ENCODE peak calls at places on chromosomes 16 and 17, in eight cellular contexts. One of them, this sample, is unnamed.

GRCh38 chr17:38628441-38628840 is 22.7 kb upstream of the SRCIN1 start:
- DNase-seq in neuronal stem cell: no peak
- DNase-seq in naive thymus-derived CD4-positive, alpha-beta T cell: no peak
- DNase-seq in lower lobe of right lung: no peak
- DNase-seq in adrenal gland: peak; percentile 35
- DNase-seq in osteoblast: no peak
- DNase-seq in CD8-positive, alpha-beta memory T cell: no peak
- DNase-seq in tibial artery: no peak
- DNase-seq in this sample: peak; percentile 27

GRCh38 chr17:27762527-27763305 is 37.6 kb downstream of the NOS2 start:
- DNase-seq in neuronal stem cell: peak; percentile 31
- DNase-seq in naive thymus-derived CD4-positive, alpha-beta T cell: no peak
- DNase-seq in lower lobe of right lung: no peak
- DNase-seq in adrenal gland: no peak
- DNase-seq in osteoblast: no peak
- DNase-seq in CD8-positive, alpha-beta memory T cell: no peak
- DNase-seq in tibial artery: no peak
- DNase-seq in this sample: no peak

GRCh38 chr16:26697826-26698225 is 368.9 kb upstream of the C16orf82 start:
- DNase-seq in neuronal stem cell: no peak
- DNase-seq in naive thymus-derived CD4-positive, alpha-beta T cell: no peak
- DNase-seq in lower lobe of right lung: no peak
- DNase-seq in adrenal gland: no peak
- DNase-seq in osteoblast: no peak
- DNase-seq in CD8-positive, alpha-beta memory T cell: no peak
- DNase-seq in tibial artery: no peak
- DNase-seq in this sample: no peak

GRCh38 chr16:50998411-50998810 is 152.7 kb downstream of the SALL1 start:
- DNase-seq in neuronal stem cell: no peak
- DNase-seq in naive thymus-derived CD4-positive, alpha-beta T cell: no peak
- DNase-seq in lower lobe of right lung: no peak
- DNase-seq in adrenal gland: no peak
- DNase-seq in osteoblast: no peak
- DNase-seq in CD8-positive, alpha-beta memory T cell: no peak
- DNase-seq in tibial artery: no peak
- DNase-seq in this sample: no peak

GRCh38 chr17:49512296-49513043 is 17.4 kb downstream of the NGFR start:
- DNase-seq in neuronal stem cell: no peak
- DNase-seq in naive thymus-derived CD4-positive, alpha-beta T cell: no peak
- DNase-seq in lower lobe of right lung: no peak
- DNase-seq in adrenal gland: no peak
- DNase-seq in osteoblast: peak; percentile 83
- DNase-seq in CD8-positive, alpha-beta memory T cell: no peak
- DNase-seq in tibial artery: no peak
- DNase-seq in this sample: no peak

GRCh38 chr17:50459081-50459676 is 9.5 kb downstream of the CHAD start:
- DNase-seq in neuronal stem cell: no peak
- DNase-seq in naive thymus-derived CD4-positive, alpha-beta T cell: no peak
- DNase-seq in lower lobe of right lung: no peak
- DNase-seq in adrenal gland: no peak
- DNase-seq in osteoblast: no peak
- DNase-seq in CD8-positive, alpha-beta memory T cell: no peak
- DNase-seq in tibial artery: no peak
- DNase-seq in this sample: no peak

GRCh38 chr17:8326591-8327583 is 12.8 kb upstream of the ODF4 start:
- DNase-seq in neuronal stem cell: no peak
- DNase-seq in naive thymus-derived CD4-positive, alpha-beta T cell: peak; percentile 37
- DNase-seq in lower lobe of right lung: no peak
- DNase-seq in adrenal gland: peak; percentile 62
- DNase-seq in osteoblast: peak; percentile 93
- DNase-seq in CD8-positive, alpha-beta memory T cell: peak; percentile 29
- DNase-seq in tibial artery: peak; percentile 38
- DNase-seq in this sample: peak; percentile 73

GRCh38 chr16:75593825-75594820 is 27.9 kb downstream of the GABARAPL2 start:
- DNase-seq in neuronal stem cell: no peak
- DNase-seq in naive thymus-derived CD4-positive, alpha-beta T cell: no peak
- DNase-seq in lower lobe of right lung: no peak
- DNase-seq in adrenal gland: no peak
- DNase-seq in osteoblast: no peak
- DNase-seq in CD8-positive, alpha-beta memory T cell: no peak
- DNase-seq in tibial artery: no peak
- DNase-seq in this sample: no peak

GRCh38 chr17:17200311-17200710 is 5.8 kb downstream of the PLD6 start:
- DNase-seq in neuronal stem cell: no peak
- DNase-seq in naive thymus-derived CD4-positive, alpha-beta T cell: no peak
- DNase-seq in lower lobe of right lung: no peak
- DNase-seq in adrenal gland: no peak
- DNase-seq in osteoblast: peak; percentile 36
- DNase-seq in CD8-positive, alpha-beta memory T cell: no peak
- DNase-seq in tibial artery: no peak
- DNase-seq in this sample: no peak

GRCh38 chr16:68664297-68664696 is 19.2 kb downstream of the CDH3 start:
- DNase-seq in neuronal stem cell: no peak
- DNase-seq in naive thymus-derived CD4-positive, alpha-beta T cell: no peak
- DNase-seq in lower lobe of right lung: no peak
- DNase-seq in adrenal gland: no peak
- DNase-seq in osteoblast: peak; percentile 78
- DNase-seq in CD8-positive, alpha-beta memory T cell: no peak
- DNase-seq in tibial artery: no peak
- DNase-seq in this sample: no peak

GRCh38 chr16:25013049-25013448 is 2.1 kb downstream of the ARHGAP17 start:
- DNase-seq in neuronal stem cell: no peak
- DNase-seq in naive thymus-derived CD4-positive, alpha-beta T cell: no peak
- DNase-seq in lower lobe of right lung: no peak
- DNase-seq in adrenal gland: no peak
- DNase-seq in osteoblast: no peak
- DNase-seq in CD8-positive, alpha-beta memory T cell: no peak
- DNase-seq in tibial artery: no peak
- DNase-seq in this sample: no peak

GRCh38 chr16:25009822-25010221 is 5.3 kb downstream of the ARHGAP17 start:
- DNase-seq in neuronal stem cell: no peak
- DNase-seq in naive thymus-derived CD4-positive, alpha-beta T cell: no peak
- DNase-seq in lower lobe of right lung: peak; percentile 78
- DNase-seq in adrenal gland: peak; percentile 56
- DNase-seq in osteoblast: no peak
- DNase-seq in CD8-positive, alpha-beta memory T cell: no peak
- DNase-seq in tibial artery: peak; percentile 49
- DNase-seq in this sample: peak; percentile 78

GRCh38 chr16:25011891-25012499 is 3.2 kb downstream of the ARHGAP17 start:
- DNase-seq in neuronal stem cell: no peak
- DNase-seq in naive thymus-derived CD4-positive, alpha-beta T cell: no peak
- DNase-seq in lower lobe of right lung: no peak
- DNase-seq in adrenal gland: peak; percentile 2
- DNase-seq in osteoblast: no peak
- DNase-seq in CD8-positive, alpha-beta memory T cell: no peak
- DNase-seq in tibial artery: no peak
- DNase-seq in this sample: no peak

GRCh38 chr16:25012525-25012991 is 2.6 kb downstream of the ARHGAP17 start:
- DNase-seq in neuronal stem cell: no peak
- DNase-seq in naive thymus-derived CD4-positive, alpha-beta T cell: no peak
- DNase-seq in lower lobe of right lung: no peak
- DNase-seq in adrenal gland: no peak
- DNase-seq in osteoblast: peak; percentile 94
- DNase-seq in CD8-positive, alpha-beta memory T cell: no peak
- DNase-seq in tibial artery: no peak
- DNase-seq in this sample: no peak

DNA sequence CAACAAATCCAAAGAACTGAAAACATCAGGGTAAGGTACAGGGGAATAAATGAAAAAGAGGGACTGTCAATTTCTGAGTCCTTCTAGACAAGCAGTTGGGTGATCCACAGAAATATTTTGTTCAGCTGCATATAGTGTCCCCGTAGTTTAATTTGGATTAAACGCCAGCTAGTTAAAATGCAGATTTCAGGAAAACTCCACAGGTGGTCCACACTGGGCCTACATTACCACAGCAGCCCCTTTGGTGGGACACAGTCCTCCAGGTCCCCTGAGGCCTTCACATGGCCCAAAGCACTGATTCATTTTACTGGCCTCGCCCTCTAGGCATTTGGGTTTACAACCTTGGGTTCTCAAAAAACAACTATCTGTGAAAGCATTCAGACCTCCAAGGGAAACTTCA is 4.6 kb downstream of the ARHGAP17 start:
- DNase-seq in neuronal stem cell: no peak
- DNase-seq in naive thymus-derived CD4-positive, alpha-beta T cell: no peak
- DNase-seq in lower lobe of right lung: no peak
- DNase-seq in adrenal gland: peak; percentile 24
- DNase-seq in osteoblast: no peak
- DNase-seq in CD8-positive, alpha-beta memory T cell: no peak
- DNase-seq in tibial artery: no peak
- DNase-seq in this sample: no peak
- H3K4me1 ChIP-seq in neuronal stem cell: peaks cover 4% of the 10 kb centered on the region
- H3K4me1 ChIP-seq in naive thymus-derived CD4-positive, alpha-beta T cell: peaks cover 14% of the 10 kb centered on the region
- H3K4me1 ChIP-seq in lower lobe of right lung: peaks cover 84% of the 10 kb centered on the region
- H3K4me1 ChIP-seq in adrenal gland: peaks cover 72% of the 10 kb centered on the region
- H3K4me1 ChIP-seq in osteoblast: peaks cover 85% of the 10 kb centered on the region
- H3K4me1 ChIP-seq in CD8-positive, alpha-beta memory T cell: peaks cover 55% of the 10 kb centered on the region
- H3K4me1 ChIP-seq in tibial artery: peaks cover 48% of the 10 kb centered on the region
- H3K4me1 ChIP-seq in this sample: peaks cover 73% of the 10 kb centered on the region

GRCh38 chr17:19249681-19250080 is 12.5 kb downstream of the EPN2 start:
- DNase-seq in neuronal stem cell: no peak
- DNase-seq in naive thymus-derived CD4-positive, alpha-beta T cell: no peak
- DNase-seq in lower lobe of right lung: no peak
- DNase-seq in adrenal gland: no peak
- DNase-seq in osteoblast: peak; percentile 17
- DNase-seq in CD8-positive, alpha-beta memory T cell: no peak
- DNase-seq in tibial artery: peak; percentile 41
- DNase-seq in this sample: no peak

GRCh38 chr17:19250421-19251141 is 13.4 kb downstream of the EPN2 start:
- DNase-seq in neuronal stem cell: no peak
- DNase-seq in naive thymus-derived CD4-positive, alpha-beta T cell: no peak
- DNase-seq in lower lobe of right lung: no peak
- DNase-seq in adrenal gland: peak; percentile 90
- DNase-seq in osteoblast: no peak
- DNase-seq in CD8-positive, alpha-beta memory T cell: no peak
- DNase-seq in tibial artery: peak; percentile 62
- DNase-seq in this sample: no peak

GRCh38 chr17:19247423-19247822 is 10.3 kb downstream of the EPN2 start:
- DNase-seq in neuronal stem cell: no peak
- DNase-seq in naive thymus-derived CD4-positive, alpha-beta T cell: no peak
- DNase-seq in lower lobe of right lung: no peak
- DNase-seq in adrenal gland: no peak
- DNase-seq in osteoblast: no peak
- DNase-seq in CD8-positive, alpha-beta memory T cell: no peak
- DNase-seq in tibial artery: no peak
- DNase-seq in this sample: no peak

GRCh38 chr17:19248923-19249574 is 11.9 kb downstream of the EPN2 start:
- DNase-seq in neuronal stem cell: no peak
- DNase-seq in naive thymus-derived CD4-positive, alpha-beta T cell: no peak
- DNase-seq in lower lobe of right lung: no peak
- DNase-seq in adrenal gland: peak; percentile 71
- DNase-seq in osteoblast: peak; percentile 95
- DNase-seq in CD8-positive, alpha-beta memory T cell: no peak
- DNase-seq in tibial artery: peak; percentile 60
- DNase-seq in this sample: peak; percentile 67

DNA sequence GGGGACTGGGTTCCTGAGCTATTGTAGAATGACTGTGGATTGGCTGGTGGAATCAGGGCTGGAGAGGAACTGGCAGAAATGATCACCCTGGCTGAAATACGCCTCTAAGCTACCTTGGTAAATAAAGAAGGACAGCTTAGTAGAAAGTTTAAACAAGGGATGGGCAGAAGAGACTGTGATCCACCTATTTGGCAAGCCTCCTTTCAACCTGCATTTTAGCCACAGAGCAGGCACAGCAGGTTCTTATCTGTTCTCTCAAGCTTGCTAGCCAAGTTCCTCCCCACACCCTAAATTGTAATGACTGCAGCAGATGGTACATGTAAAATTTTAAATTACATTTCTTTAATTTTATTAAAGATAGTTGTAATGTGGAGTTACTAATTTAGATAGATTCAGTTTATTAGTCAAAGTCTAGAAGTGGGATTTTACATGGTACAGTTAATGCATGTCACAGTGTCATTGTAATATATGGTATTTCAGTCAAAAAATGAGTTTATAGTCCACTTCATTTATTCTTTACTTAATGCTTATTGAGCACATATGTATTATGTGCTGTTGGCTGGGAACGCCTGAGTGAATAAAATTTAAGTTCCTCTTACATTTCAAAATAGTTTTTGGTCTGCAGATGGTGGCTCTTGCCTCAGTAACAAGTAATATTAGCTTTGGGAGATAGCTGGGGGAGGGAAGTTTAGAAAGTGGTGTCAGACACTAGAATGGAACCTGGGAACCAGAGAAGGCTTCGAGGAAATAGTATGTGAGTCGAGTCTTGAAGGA is 11.2 kb downstream of the EPN2 start:
- DNase-seq in neuronal stem cell: no peak
- DNase-seq in naive thymus-derived CD4-positive, alpha-beta T cell: no peak
- DNase-seq in lower lobe of right lung: no peak
- DNase-seq in adrenal gland: no peak
- DNase-seq in osteoblast: peak; percentile 27
- DNase-seq in CD8-positive, alpha-beta memory T cell: no peak
- DNase-seq in tibial artery: no peak
- DNase-seq in this sample: no peak
- H3K4me1 ChIP-seq in neuronal stem cell: peaks cover 3% of the 10 kb centered on the region
- H3K4me1 ChIP-seq in naive thymus-derived CD4-positive, alpha-beta T cell: no peaks in the 10 kb centered on the region
- H3K4me1 ChIP-seq in lower lobe of right lung: peaks cover 52% of the 10 kb centered on the region
- H3K4me1 ChIP-seq in adrenal gland: peaks cover 34% of the 10 kb centered on the region
- H3K4me1 ChIP-seq in osteoblast: peaks cover 39% of the 10 kb centered on the region
- H3K4me1 ChIP-seq in CD8-positive, alpha-beta memory T cell: no peaks in the 10 kb centered on the region
- H3K4me1 ChIP-seq in tibial artery: peaks cover 33% of the 10 kb centered on the region
- H3K4me1 ChIP-seq in this sample: peaks cover 37% of the 10 kb centered on the region

DNA sequence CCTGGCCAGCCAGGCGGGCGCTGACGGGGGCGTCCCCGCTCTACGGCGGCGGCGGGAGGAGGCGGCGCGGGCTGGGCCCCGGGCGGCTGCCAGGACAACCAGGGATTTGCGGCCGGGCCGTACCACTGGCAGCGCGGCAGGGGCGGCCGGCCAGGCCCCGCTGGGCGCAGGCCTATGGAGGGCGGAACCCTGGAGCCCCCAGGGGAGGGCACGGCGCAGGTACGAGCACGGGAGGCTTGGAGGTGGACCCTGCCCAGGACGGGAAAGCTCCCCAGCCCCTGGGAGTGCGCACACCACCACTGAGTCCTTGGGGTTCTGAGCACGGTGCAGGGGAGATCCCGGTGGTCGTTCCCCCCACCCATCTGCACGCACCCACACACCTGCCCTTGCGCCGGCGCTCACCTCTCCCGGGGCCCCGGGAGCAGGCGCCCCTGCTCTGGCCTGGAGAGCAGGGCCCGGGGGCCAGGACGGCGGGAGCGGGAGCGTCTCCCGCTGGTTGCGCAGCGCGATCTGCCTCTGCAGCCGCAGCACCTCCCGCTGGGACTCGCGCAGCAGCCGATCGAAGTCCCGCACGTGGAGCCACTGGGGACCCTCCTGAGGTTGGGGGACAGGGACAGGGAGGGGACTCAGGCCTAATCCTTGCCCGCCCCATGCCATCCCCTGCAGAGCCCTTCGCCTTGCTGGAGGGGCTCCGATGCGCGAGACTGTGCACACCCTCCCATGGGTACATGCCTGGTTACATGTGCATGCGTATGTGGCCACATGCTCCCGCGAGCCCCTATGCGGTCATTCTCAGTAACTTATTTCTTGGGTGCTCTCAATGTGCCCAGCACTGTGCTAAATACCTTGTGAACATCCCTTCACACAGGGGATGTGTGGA is 3.9 kb downstream of the TSPOAP1 start:
- DNase-seq in neuronal stem cell: no peak
- DNase-seq in naive thymus-derived CD4-positive, alpha-beta T cell: no peak
- DNase-seq in lower lobe of right lung: peak; percentile 72
- DNase-seq in adrenal gland: peak; percentile 70
- DNase-seq in osteoblast: peak; percentile 95
- DNase-seq in CD8-positive, alpha-beta memory T cell: no peak
- DNase-seq in tibial artery: no peak
- DNase-seq in this sample: peak; percentile 85
- H3K4me1 ChIP-seq in neuronal stem cell: peaks cover 35% of the 10 kb centered on the region
- H3K4me1 ChIP-seq in naive thymus-derived CD4-positive, alpha-beta T cell: no peaks in the 10 kb centered on the region
- H3K4me1 ChIP-seq in lower lobe of right lung: peaks cover 21% of the 10 kb centered on the region
- H3K4me1 ChIP-seq in adrenal gland: peaks cover 7% of the 10 kb centered on the region
- H3K4me1 ChIP-seq in osteoblast: no peaks in the 10 kb centered on the region
- H3K4me1 ChIP-seq in CD8-positive, alpha-beta memory T cell: peaks cover 34% of the 10 kb centered on the region
- H3K4me1 ChIP-seq in tibial artery: peaks cover 17% of the 10 kb centered on the region
- H3K4me1 ChIP-seq in this sample: no peaks in the 10 kb centered on the region

GRCh38 chr17:74757931-74758845 is 9.8 kb downstream of the NHERF1 start:
- DNase-seq in neuronal stem cell: no peak
- DNase-seq in naive thymus-derived CD4-positive, alpha-beta T cell: no peak
- DNase-seq in lower lobe of right lung: no peak
- DNase-seq in adrenal gland: peak; percentile 77
- DNase-seq in osteoblast: peak; percentile 78
- DNase-seq in CD8-positive, alpha-beta memory T cell: no peak
- DNase-seq in tibial artery: no peak
- DNase-seq in this sample: no peak
- H3K4me1 ChIP-seq in neuronal stem cell: peaks cover 47% of the 10 kb centered on the region
- H3K4me1 ChIP-seq in naive thymus-derived CD4-positive, alpha-beta T cell: peaks cover 88% of the 10 kb centered on the region
- H3K4me1 ChIP-seq in lower lobe of right lung: peaks cover 54% of the 10 kb centered on the region
- H3K4me1 ChIP-seq in adrenal gland: peaks cover 62% of the 10 kb centered on the region
- H3K4me1 ChIP-seq in osteoblast: peaks cover 35% of the 10 kb centered on the region
- H3K4me1 ChIP-seq in CD8-positive, alpha-beta memory T cell: peaks cover 98% of the 10 kb centered on the region
- H3K4me1 ChIP-seq in tibial artery: peaks cover 10% of the 10 kb centered on the region
- H3K4me1 ChIP-seq in this sample: peaks cover 48% of the 10 kb centered on the region

This sample was measured in upper lobe of right lung.